ENCODE peak calls at places on chromosomes 4 and X, in nine cellular contexts. E is fibroblast of the aortic adventitia, M is PC-3, Y is dorsolateral prefrontal cortex, W is coronary artery, C is AG04450, K is breast epithelium, D is adrenal gland, H is AG09319. S is an unnamed sample.
A peak's percentile ranks its signal among the peaks of the same experiment; 100 is the strongest.

GRCh38 chr4:181756451-181756850 is 486.8 kb upstream of the TENM3 start:
- DNase-seq in E (no peak), M (no peak), Y (no peak), W (no peak), C (no peak), K (no peak), D (no peak), H (no peak), S (no peak)

GRCh38 chr4:2829321-2829932 is 14.2 kb upstream of the ADD1 start:
- DNase-seq in E (no peak), M (no peak), Y (no peak), W (no peak), C (no peak), K (no peak), D (peak; percentile 7), H (no peak), S (no peak)

GRCh38 chrX:47631676-47632075 is 1.9 kb upstream of the CFP start:
- DNase-seq in E (no peak), M (no peak), Y (no peak), W (no peak), C (no peak), K (no peak), D (no peak), H (no peak), S (no peak)

GRCh38 chrX:10039821-10040793 is 72.9 kb downstream of the CLDN34 start:
- DNase-seq in E (no peak), M (peak; percentile 55), Y (no peak), W (no peak), C (no peak), K (no peak), D (no peak), H (no peak), S (no peak)

GRCh38 chr4:1493540-1494287 is 87.5 kb upstream of the NKX1-1 start:
- DNase-seq in E (no peak), M (no peak), Y (no peak), W (no peak), C (no peak), K (no peak), D (no peak), H (no peak), S (no peak)

GRCh38 chrX:16559206-16559619 is 90.7 kb upstream of the S100G start:
- DNase-seq in E (peak; percentile 11), M (no peak), Y (no peak), W (no peak), C (no peak), K (no peak), D (no peak), H (peak; percentile 52), S (no peak)

GRCh38 chr4:153785830-153786721 is 2.8 kb downstream of the SFRP2 start:
- DNase-seq in E (peak; percentile 59), M (peak; percentile 53), Y (no peak), W (no peak), C (no peak), K (no peak), D (no peak), H (no peak), S (no peak)

GRCh38 chrX:74911494-74911893 is 13.8 kb downstream of the NEXMIF start:
- DNase-seq in E (no peak), M (no peak), Y (no peak), W (no peak), C (no peak), K (no peak), D (no peak), H (no peak), S (no peak)

GRCh38 chr4:68953056-68953455 is 1.5 kb upstream of the UGT2A3 start:
- DNase-seq in E (no peak), M (no peak), Y (no peak), W (no peak), C (no peak), K (no peak), D (no peak), H (no peak), S (no peak)

GRCh38 chrX:24030597-24030996 is 3.6 kb upstream of the KLHL15 start:
- DNase-seq in E (no peak), M (no peak), Y (no peak), W (no peak), C (no peak), K (no peak), D (no peak), H (no peak), S (no peak)

GRCh38 chr4:183823394-183823793 is 81.7 kb upstream of the STOX2 start:
- DNase-seq in E (peak; percentile 33), M (peak; percentile 79), Y (no peak), W (no peak), C (no peak), K (no peak), D (no peak), H (no peak), S (no peak)

GRCh38 chr4:24244663-24245519 is 339.5 kb downstream of the DHX15 start:
- DNase-seq in E (peak; percentile 3), M (no peak), Y (no peak), W (no peak), C (no peak), K (no peak), D (no peak), H (no peak), S (no peak)

GRCh38 chr4:186666252-186666651 is 57.4 kb downstream of the FAT1 start:
- DNase-seq in E (no peak), M (no peak), Y (no peak), W (no peak), C (no peak), K (no peak), D (no peak), H (no peak), S (no peak)

GRCh38 chr4:186669735-186670134 is 53.9 kb downstream of the FAT1 start:
- DNase-seq in E (no peak), M (no peak), Y (no peak), W (no peak), C (no peak), K (no peak), D (no peak), H (no peak), S (no peak)

GRCh38 chr4:186666750-186667149 is 56.9 kb downstream of the FAT1 start:
- DNase-seq in E (no peak), M (peak; percentile 63), Y (no peak), W (no peak), C (no peak), K (no peak), D (no peak), H (no peak), S (no peak)

DNA sequence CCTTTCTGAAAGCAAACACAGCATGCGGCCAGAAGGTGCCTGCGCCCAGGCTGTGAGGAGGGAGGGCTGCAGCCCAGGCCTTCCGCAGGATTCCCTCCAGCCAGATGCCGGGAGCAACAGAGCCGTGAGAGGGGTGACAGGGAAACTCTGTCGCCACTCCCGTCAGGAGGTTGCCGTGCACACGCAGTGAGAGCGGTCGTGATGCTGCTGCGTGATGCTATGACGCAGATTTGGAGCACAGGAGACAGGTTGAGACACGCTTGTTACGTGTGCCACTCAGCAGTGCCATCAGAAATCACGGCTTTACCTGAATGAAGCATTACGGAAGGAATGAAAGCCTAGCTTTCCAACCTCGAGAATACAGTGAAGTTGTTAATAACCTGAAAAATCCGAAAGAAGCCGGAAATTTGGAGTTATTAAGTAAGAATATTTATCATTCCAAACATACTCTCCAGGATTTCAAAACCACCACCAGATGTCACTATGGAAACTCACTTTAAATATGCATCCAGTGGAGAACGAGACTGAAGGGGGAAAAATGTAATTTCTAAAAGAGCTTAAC is 54.4 kb downstream of the FAT1 start:
- DNase-seq in E (peak; percentile 85), M (peak; percentile 59), Y (no peak), W (no peak), C (peak; percentile 34), K (peak; percentile 55), D (no peak), H (peak; percentile 43), S (no peak)
- TF ChIP-seq CTCF in E (peak; percentile 50), M (peak; percentile 65), Y (peak; percentile 75), W (peak; percentile 13), C (peak; percentile 46), K (peak; percentile 42), D (peak; percentile 22), H (peak; percentile 34), S (peak; percentile 35)

DNA sequence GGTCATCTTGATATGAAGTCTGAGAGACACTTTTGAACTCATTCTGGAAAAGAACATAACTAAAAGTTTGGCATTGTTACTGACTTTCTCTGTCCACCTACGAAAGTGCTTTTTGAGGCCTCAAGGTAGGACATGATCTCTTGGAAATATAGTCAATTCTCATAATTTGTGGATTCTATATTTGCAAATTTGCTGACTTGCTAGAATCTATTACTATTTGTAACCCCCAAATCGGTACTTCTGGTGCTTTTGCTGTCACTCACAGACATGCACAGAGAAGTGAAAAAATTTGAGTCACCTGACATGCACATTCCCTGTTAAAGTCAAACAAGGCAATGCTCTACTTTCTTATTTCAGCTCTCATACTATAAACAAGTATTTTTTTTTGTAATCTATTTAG is 35.6 kb downstream of the TSPAN7 start:
- DNase-seq in E (no peak), M (no peak), Y (no peak), W (no peak), C (no peak), K (no peak), D (no peak), H (no peak), S (no peak)
- TF ChIP-seq CTCF in E (no peak), M (no peak), Y (no peak), W (no peak), C (no peak), K (no peak), D (no peak), H (no peak), S (no peak)

DNA sequence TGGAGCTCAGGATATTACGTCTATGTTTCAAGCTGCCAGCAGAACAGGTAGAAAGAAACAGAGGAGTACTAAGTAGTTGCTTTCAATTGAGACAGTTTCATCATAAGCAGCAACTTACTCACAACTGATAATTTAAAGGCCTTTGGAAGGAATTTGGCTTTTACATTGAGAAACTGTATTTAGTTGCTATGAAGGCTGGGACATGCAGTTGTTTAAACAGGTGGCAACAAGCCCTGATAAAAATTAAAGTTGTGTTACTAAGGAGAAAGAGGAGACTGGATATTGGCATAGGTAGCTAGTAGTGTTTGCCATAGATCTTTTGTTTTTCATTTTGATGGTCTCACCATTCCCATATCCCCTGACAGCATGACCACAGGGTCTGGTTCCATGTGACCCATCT is 18.4 kb downstream of the MID1IP1 start:
- DNase-seq in E (no peak), M (no peak), Y (no peak), W (no peak), C (no peak), K (no peak), D (no peak), H (no peak), S (no peak)
- TF ChIP-seq CTCF in E (no peak), M (no peak), Y (no peak), W (no peak), C (no peak), K (no peak), D (no peak), H (no peak), S (no peak)

DNA sequence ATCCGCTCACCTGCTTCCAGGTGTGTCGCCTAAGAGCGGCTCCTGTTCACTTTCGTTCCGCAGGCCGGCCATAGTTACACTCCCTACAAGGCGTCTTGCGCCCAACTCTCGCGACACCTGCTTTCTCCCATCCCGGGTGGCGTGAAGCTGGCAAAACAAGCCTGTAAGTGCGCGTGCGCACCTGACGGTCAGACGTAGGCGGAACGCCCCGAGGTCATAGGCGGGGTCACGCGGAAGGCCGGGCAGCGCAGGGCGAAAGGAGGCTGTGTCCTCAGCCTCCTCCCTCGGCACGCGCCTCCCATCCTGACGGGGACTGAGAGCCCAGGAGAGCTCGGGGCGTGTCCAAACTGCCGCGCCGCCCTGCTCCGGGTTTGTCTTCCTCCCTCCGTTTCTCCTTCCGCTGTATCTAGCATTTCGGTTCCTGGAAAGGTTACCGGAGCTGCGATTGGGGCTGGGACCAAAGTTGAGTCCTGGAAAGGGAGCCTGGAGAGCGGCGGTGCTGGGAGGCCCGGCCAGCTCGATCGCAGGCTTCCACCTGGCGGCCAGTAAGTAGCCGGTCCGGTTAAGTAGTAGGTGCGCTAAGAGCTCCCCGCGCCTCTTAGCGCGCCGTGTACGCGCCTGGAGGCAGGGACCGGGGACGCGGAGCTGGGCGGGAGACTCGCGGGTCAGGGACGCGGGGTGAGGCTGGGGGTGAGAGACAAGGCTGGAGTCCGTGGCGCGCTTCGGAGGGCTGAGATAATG is at the start of the genes ABHD18 and MFSD8:
- DNase-seq in E (peak; percentile 99), M (peak; percentile 98), Y (peak; percentile 96), W (peak; percentile 99), C (peak; percentile 98), K (peak; percentile 98), D (peak; percentile 99), H (peak; percentile 98), S (peak; percentile 93)
- TF ChIP-seq CTCF in E (peak; percentile 54), M (peak; percentile 46), Y (no peak), W (peak; percentile 39), C (peak; percentile 51), K (peak; percentile 70), D (peak; percentile 62), H (peak; percentile 46), S (peak; percentile 18)